ENCODE peak calls at places on chromosome 6, in five cellular contexts. L is IMR-90, W is K562, H is GM12878, D is A549. Z is an unnamed sample.

GRCh38 chr6:170505306-170505705 is 47.8 kb downstream of the PSMB1 start:
- DNase-seq in L (no peak), W (no peak), H (no peak), D (no peak), Z (no peak)

GRCh38 chr6:128807577-128807976 is 75.4 kb upstream of the LAMA2 start:
- DNase-seq in L (peak; percentile 60), W (no peak), H (no peak), D (no peak), Z (no peak)

GRCh38 chr6:162271922-162272321 is 455.6 kb downstream of the PRKN start:
- DNase-seq in L (no peak), W (peak; percentile 15), H (no peak), D (no peak), Z (peak; percentile 17)

GRCh38 chr6:31860349-31860748 is 2.3 kb downstream of the NEU1 start:
- DNase-seq in L (no peak), W (no peak), H (no peak), D (no peak), Z (no peak)

GRCh38 chr6:26200918-26201721 is 113.9 kb downstream of the HFE start:
- DNase-seq in L (no peak), W (no peak), H (no peak), D (no peak), Z (no peak)

GRCh38 chr6:23533954-23534725 is 591.9 kb upstream of the NRSN1 start:
- DNase-seq in L (no peak), W (no peak), H (no peak), D (no peak), Z (no peak)

GRCh38 chr6:32938494-32938893 is 2.3 kb downstream of the HLA-DMB start:
- DNase-seq in L (no peak), W (no peak), H (no peak), D (no peak), Z (no peak)

GRCh38 chr6:145534986-145535385 is 200.3 kb downstream of the EPM2A start:
- DNase-seq in L (no peak), W (no peak), H (no peak), D (no peak), Z (no peak)

GRCh38 chr6:69719602-69720193 is 77.1 kb downstream of the LMBRD1 start:
- DNase-seq in L (peak; percentile 37), W (peak; percentile 11), H (no peak), D (peak; percentile 2), Z (peak; percentile 22)
- TF ChIP-seq RCOR1 in L (no peak), W (no peak), H (no peak), D (no peak), Z (no peak)

DNA sequence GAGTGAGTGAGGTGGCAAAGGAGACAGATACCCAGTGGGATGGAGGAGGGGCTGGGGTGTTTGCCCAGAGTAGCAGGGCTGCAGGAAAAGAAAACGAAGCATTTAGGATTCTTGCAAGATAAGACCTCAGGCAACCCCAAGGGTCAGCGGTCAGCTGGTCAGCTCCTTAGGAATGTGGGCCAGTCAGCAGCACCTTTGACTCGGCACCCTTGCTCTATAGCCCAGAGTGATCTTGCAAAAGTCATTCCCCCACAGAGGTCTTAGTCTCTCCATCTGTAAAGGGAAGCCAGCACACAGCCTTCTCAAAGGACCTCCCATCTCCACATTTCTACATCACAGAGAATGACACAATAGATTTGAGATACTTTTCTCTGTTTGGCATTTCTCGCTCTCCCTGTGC is 56.7 kb downstream of the VEGFA start:
- DNase-seq in L (no peak), W (no peak), H (no peak), D (no peak), Z (no peak)
- TF ChIP-seq RCOR1 in L (no peak), W (no peak), H (no peak), D (no peak), Z (no peak)

GRCh38 chr6:30283761-30284160 is 43.0 kb upstream of the TRIM39 start:
- DNase-seq in L (no peak), W (no peak), H (no peak), D (no peak), Z (no peak)
- TF ChIP-seq RCOR1 in L (no peak), W (no peak), H (no peak), D (no peak), Z (no peak)

DNA sequence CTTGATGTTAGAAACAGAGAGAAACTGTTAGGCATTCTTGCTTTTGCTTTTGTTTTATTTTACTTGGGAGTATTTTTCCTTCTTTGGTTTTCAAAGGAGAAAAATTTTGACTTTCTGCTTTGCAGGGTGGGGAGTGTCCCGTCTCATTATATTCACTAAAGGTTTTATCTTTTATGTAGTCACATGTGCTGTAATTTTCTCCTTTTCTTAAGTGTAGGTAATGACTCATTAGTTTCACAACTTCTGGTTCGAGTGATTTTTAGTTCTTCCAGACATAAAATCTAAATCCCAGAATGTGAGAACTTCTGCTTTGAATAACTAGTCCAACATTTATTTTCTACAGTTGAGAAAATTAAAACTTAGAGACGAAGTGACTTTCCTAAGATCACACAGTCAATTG is 37.7 kb downstream of the ADGRF1 start:
- DNase-seq in L (no peak), W (no peak), H (no peak), D (no peak), Z (no peak)
- TF ChIP-seq RCOR1 in L (no peak), W (no peak), H (no peak), D (no peak), Z (no peak)

GRCh38 chr6:37690964-37691735 is 6.5 kb downstream of the MDGA1 start:
- DNase-seq in L (peak; percentile 69), W (no peak), H (no peak), D (no peak), Z (no peak)
- TF ChIP-seq RCOR1 in L (no peak), W (no peak), H (no peak), D (no peak), Z (no peak)

GRCh38 chr6:43488667-43489276 is 11.4 kb downstream of the TJAP1 start:
- DNase-seq in L (peak; percentile 41), W (no peak), H (no peak), D (no peak), Z (no peak)

GRCh38 chr6:43490523-43490939 is 13.2 kb downstream of the TJAP1 start:
- DNase-seq in L (no peak), W (no peak), H (no peak), D (no peak), Z (no peak)

GRCh38 chr6:43491750-43492661 is 14.6 kb downstream of the TJAP1 start:
- DNase-seq in L (peak; percentile 77), W (no peak), H (no peak), D (no peak), Z (peak; percentile 52)

GRCh38 chr6:43492673-43493072 is 15.3 kb downstream of the TJAP1 start:
- DNase-seq in L (peak; percentile 46), W (no peak), H (no peak), D (no peak), Z (no peak)

DNA sequence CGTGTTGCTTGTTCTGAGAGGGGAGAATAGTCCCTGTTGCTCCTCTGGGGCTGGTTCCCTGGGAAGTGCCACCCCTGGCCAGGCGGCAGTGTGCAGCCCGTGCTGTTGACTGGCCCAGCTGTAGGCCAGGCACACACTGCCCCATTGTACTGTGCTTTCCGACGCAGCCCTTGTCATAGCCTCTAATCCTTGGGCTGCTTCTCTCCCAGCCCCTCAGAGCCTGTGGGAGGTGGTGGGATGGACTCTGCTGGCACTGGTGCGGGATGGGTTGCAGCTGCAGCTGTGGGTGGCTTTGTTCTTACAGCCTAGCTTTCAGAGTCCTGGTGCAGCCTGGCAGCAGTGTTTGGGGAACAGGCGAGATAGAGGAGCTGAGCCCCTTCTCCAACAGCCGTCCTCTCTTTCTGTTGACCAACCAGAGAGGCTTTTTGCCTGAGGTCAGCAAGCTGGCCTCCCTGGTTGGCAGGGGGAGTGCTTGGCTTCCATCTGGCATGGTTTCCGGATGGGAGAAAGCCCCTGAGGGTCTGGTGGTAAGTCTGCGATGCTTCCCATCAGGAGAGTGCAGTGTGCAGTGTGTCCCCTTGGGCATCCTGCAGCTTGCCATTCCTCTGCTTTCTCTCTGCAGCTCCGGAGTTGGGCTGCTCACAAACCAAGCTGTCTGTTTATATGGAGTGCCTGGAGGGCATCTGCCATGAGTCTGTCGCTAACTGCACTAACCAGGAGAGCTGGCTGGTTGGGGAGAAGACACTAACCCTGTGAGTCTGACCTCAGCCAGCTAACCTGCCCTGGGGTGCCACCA is 12.1 kb downstream of the TJAP1 start:
- DNase-seq in L (no peak), W (no peak), H (no peak), D (no peak), Z (peak; percentile 89)
- TF ChIP-seq RCOR1 in L (no peak), W (no peak), H (no peak), D (no peak), Z (peak; percentile 71)

GRCh38 chr6:38799529-38800184 is 84.5 kb downstream of the DNAH8 start:
- DNase-seq in L (no peak), W (no peak), H (no peak), D (no peak), Z (no peak)

GRCh38 chr6:38794682-38795081 is 79.6 kb downstream of the DNAH8 start:
- DNase-seq in L (no peak), W (no peak), H (no peak), D (no peak), Z (no peak)

GRCh38 chr6:38796850-38797249 is 81.7 kb downstream of the DNAH8 start:
- DNase-seq in L (no peak), W (no peak), H (no peak), D (no peak), Z (no peak)

GRCh38 chr6:38796006-38796405 is 80.9 kb downstream of the DNAH8 start:
- DNase-seq in L (no peak), W (no peak), H (no peak), D (no peak), Z (no peak)

DNA sequence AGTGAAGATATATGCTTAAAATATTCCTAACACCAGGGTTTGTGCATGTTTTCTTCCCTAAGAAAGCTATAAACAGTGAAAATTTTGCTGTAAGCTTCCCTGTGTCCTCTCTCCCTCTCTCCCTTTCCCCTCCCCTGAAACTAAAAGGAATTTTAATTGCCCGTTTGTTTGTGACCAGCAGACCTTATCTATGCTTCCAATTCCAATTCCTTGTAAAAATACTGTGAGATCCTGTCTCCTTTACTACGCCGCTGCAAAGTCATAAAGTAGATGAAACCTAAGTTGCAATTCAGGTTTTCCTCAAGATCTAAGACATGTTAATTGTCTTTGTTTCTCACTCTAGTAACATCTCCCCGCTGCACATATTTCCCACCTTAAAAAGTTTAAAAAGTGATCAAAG is 82.3 kb downstream of the DNAH8 start:
- DNase-seq in L (no peak), W (no peak), H (no peak), D (no peak), Z (no peak)
- TF ChIP-seq RCOR1 in L (no peak), W (no peak), H (no peak), D (no peak), Z (no peak)

GRCh38 chr6:1903780-1904493 is 294.2 kb downstream of the FOXC1 start:
- DNase-seq in L (no peak), W (no peak), H (no peak), D (no peak), Z (peak; percentile 71)

GRCh38 chr6:1904494-1904854 is 294.8 kb downstream of the FOXC1 start:
- DNase-seq in L (no peak), W (no peak), H (no peak), D (no peak), Z (peak; percentile 58)

GRCh38 chr6:1904898-1905297 is 295.2 kb downstream of the FOXC1 start:
- DNase-seq in L (no peak), W (no peak), H (no peak), D (no peak), Z (no peak)

GRCh38 chr6:1896897-1897296 is 287.2 kb downstream of the FOXC1 start:
- DNase-seq in L (no peak), W (no peak), H (no peak), D (no peak), Z (no peak)

DNA sequence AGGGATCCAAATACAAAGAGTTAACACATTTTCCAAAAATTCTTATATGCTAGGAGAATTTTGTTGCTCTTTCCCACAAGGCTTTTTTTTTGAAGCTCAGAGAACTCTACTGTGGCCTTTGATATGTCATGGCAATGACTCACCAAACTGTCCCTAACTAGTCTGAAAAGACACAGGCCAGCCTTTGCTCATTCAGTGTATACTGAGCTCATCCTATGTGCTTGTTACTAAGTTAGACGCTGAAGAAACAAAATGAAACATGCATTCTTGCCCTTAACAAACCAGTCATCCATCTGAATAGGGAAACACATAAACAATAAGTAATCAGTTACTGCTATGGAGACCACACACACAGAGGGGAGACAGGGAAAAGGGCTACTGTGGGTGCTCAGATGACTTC is 291.8 kb downstream of the FOXC1 start:
- DNase-seq in L (peak; percentile 88), W (no peak), H (no peak), D (no peak), Z (no peak)
- TF ChIP-seq RCOR1 in L (no peak), W (no peak), H (no peak), D (no peak), Z (no peak)

Z was measured in SK-N-SH.